ENCODE peak calls at places on chromosome 1, in five cellular contexts. Z, B, K, S and L are unnamed samples.

GRCh38 chr1:67948155-67949075 is 102.0 kb downstream of the DIRAS3 start:
- DNase-seq in Z (no peak), B (no peak), K (no peak), S (no peak), L (peak)

GRCh38 chr1:181409981-181410380 is 73.3 kb upstream of the CACNA1E start:
- DNase-seq in Z (no peak), B (no peak), K (no peak), S (no peak), L (no peak)

GRCh38 chr1:51344602-51345299 is 14.4 kb upstream of the TTC39A start:
- DNase-seq in Z (peak), B (no peak), K (peak), S (no peak), L (no peak)

GRCh38 chr1:208542309-208542708 is 298.1 kb upstream of the PLXNA2 start:
- DNase-seq in Z (no peak), B (no peak), K (no peak), S (no peak), L (peak)

GRCh38 chr1:52460686-52461085 is 56.3 kb downstream of the PRPF38A start:
- DNase-seq in Z (no peak), B (no peak), K (no peak), S (peak), L (peak)

GRCh38 chr1:11770011-11770410 is 8.0 kb downstream of the C1orf167 start:
- DNase-seq in Z (no peak), B (no peak), K (no peak), S (no peak), L (no peak)

GRCh38 chr1:3272321-3273045 is 182.0 kb upstream of the ARHGEF16 start:
- DNase-seq in Z (no peak), B (no peak), K (peak), S (no peak), L (no peak)

GRCh38 chr1:26029864-26030481 is 8.4 kb downstream of the EXTL1 start:
- DNase-seq in Z (no peak), B (no peak), K (no peak), S (no peak), L (no peak)

GRCh38 chr1:247273013-247273412 is 17.1 kb downstream of the VN1R5 start:
- DNase-seq in Z (no peak), B (no peak), K (no peak), S (no peak), L (peak)

GRCh38 chr1:16396591-16396990 is 29.5 kb downstream of the SZRD1 start:
- DNase-seq in Z (no peak), B (no peak), K (no peak), S (peak), L (peak)

GRCh38 chr1:50047916-50048694 is 24.4 kb upstream of the AGBL4 start:
- DNase-seq in Z (no peak), B (no peak), K (peak), S (no peak), L (no peak)

GRCh38 chr1:153428790-153429189 is 12.5 kb downstream of the S100A7A start:
- DNase-seq in Z (no peak), B (no peak), K (no peak), S (no peak), L (no peak)

GRCh38 chr1:112344754-112345423 is 51.1 kb upstream of the CTTNBP2NL start:
- DNase-seq in Z (no peak), B (peak), K (no peak), S (no peak), L (no peak)

GRCh38 chr1:204842892-204843291 is 27.8 kb upstream of the NFASC start:
- DNase-seq in Z (no peak), B (no peak), K (no peak), S (no peak), L (peak)